ENCODE peak calls at places on chromosomes 4 and X, in four cellular contexts. D, N, O and K are unnamed samples.

GRCh38 chr4:154569584-154569983 is 6.8 kb downstream of the FGB start:
- DNase-seq in D (no peak), O (no peak), N (no peak), K (no peak)

GRCh38 chr4:26822546-26822945 is 38.1 kb upstream of the STIM2 start:
- DNase-seq in O (no peak), N (peak; percentile 7), D (no peak), K (no peak)

GRCh38 chr4:4284827-4285618 is 4.9 kb downstream of the LYAR start:
- DNase-seq in O (no peak), D (no peak), N (no peak), K (no peak)

GRCh38 chr4:24745172-24745895 is 50.0 kb upstream of the SOD3 start:
- DNase-seq in O (no peak), N (no peak), D (no peak), K (no peak)

GRCh38 chr4:46931981-46932380 is 22.9 kb upstream of the COX7B2 start:
- DNase-seq in O (peak; percentile 40), N (no peak), D (no peak), K (no peak)

GRCh38 chr4:179307297-179308136 is 1865.3 kb upstream of the AGA start:
- DNase-seq in O (no peak), D (peak; percentile 13), N (no peak), K (no peak)

GRCh38 chrX:22300130-22300529 is 27.4 kb downstream of the CBLL2 start:
- DNase-seq in D (no peak), N (no peak), O (no peak), K (no peak)

GRCh38 chr4:6377626-6378492 is 94.6 kb downstream of the PPP2R2C start:
- DNase-seq in D (no peak), O (no peak), N (no peak), K (no peak)

GRCh38 chr4:121656269-121656641 is 40.5 kb downstream of the ANXA5 start:
- DNase-seq in D (peak; percentile 37), O (peak; percentile 41), N (no peak), K (no peak)

GRCh38 chr4:35525192-35525978 is 718.9 kb downstream of the ARAP2 start:
- DNase-seq in D (no peak), O (no peak), N (peak; percentile 35), K (no peak)

GRCh38 chr4:3342182-3342854 is 49.5 kb downstream of the RGS12 start:
- DNase-seq in O (no peak), N (peak; percentile 28), D (peak; percentile 78), K (no peak)

GRCh38 chr4:123088521-123088920 is 166.1 kb upstream of the NUDT6 start:
- DNase-seq in N (no peak), D (no peak), O (no peak), K (no peak)

GRCh38 chr4:108213723-108214122 is 45.0 kb upstream of the LEF1 start:
- DNase-seq in O (no peak), N (no peak), D (no peak), K (no peak)

GRCh38 chrX:66553973-66554372 is 84.9 kb downstream of the EDA2R start:
- DNase-seq in N (no peak), D (no peak), O (no peak), K (peak; percentile 50)

GRCh38 chr4:69799337-69799736 is 38.9 kb upstream of the SULT1B1 start:
- DNase-seq in N (no peak), O (no peak), D (no peak), K (no peak)

GRCh38 chr4:48296330-48296729 is 26.7 kb upstream of the TEC start:
- DNase-seq in D (no peak), N (no peak), O (no peak), K (no peak)

GRCh38 chrX:17590892-17591740 is 146.2 kb upstream of the SCML1 start:
- DNase-seq in O (peak; percentile 53), N (no peak), D (no peak), K (no peak)

GRCh38 chr4:145625677-145626622 is 6.8 kb downstream of the MMAA start:
- DNase-seq in O (no peak), N (peak; percentile 5), D (no peak), K (no peak)

GRCh38 chrX:23631136-23631535 is 36.2 kb upstream of the PRDX4 start:
- DNase-seq in D (no peak), O (no peak), N (no peak), K (no peak)

GRCh38 chr4:141346144-141346543 is 125.4 kb downstream of the ZNF330 start:
- DNase-seq in D (peak; percentile 29), N (no peak), O (no peak), K (no peak)

GRCh38 chr4:77268108-77268507 is 111.1 kb downstream of the CCNG2 start:
- DNase-seq in O (no peak), D (no peak), N (no peak), K (no peak)

GRCh38 chrX:41923257-41923924 is at the start of gene CASK:
- DNase-seq in O (peak; percentile 87), N (peak; percentile 88), D (peak; percentile 76), K (peak; percentile 89)

GRCh38 chrX:109740076-109740809 is 7.2 kb upstream of the ACSL4 start:
- DNase-seq in N (no peak), O (no peak), D (no peak), K (no peak)

GRCh38 chrX:72243472-72243871 is 4.6 kb upstream of the ERCC6L start:
- DNase-seq in D (no peak), O (no peak), N (no peak), K (no peak)

GRCh38 chr4:2805712-2806391 is 13.0 kb downstream of the SH3BP2 start:
- DNase-seq in D (no peak), N (no peak), O (no peak), K (no peak)

GRCh38 chr4:14879643-14880042 is 122.6 kb upstream of the CPEB2 start:
- DNase-seq in O (no peak), N (no peak), D (no peak), K (no peak)

GRCh38 chr4:15714616-15715015 is 11.8 kb downstream of the BST1 start:
- DNase-seq in D (no peak), O (no peak), N (no peak), K (no peak)

GRCh38 chr4:89403826-89404225 is 96.2 kb upstream of the GPRIN3 start:
- DNase-seq in D (no peak), N (no peak), O (no peak), K (no peak)

GRCh38 chr4:69057620-69058409 is 38.5 kb upstream of the UGT2B7 start:
- DNase-seq in O (no peak), D (no peak), N (no peak), K (no peak)

GRCh38 chr4:9942921-9943600 is 78.2 kb downstream of the SLC2A9 start:
- DNase-seq in N (no peak), D (no peak), O (no peak), K (no peak)

DNA sequence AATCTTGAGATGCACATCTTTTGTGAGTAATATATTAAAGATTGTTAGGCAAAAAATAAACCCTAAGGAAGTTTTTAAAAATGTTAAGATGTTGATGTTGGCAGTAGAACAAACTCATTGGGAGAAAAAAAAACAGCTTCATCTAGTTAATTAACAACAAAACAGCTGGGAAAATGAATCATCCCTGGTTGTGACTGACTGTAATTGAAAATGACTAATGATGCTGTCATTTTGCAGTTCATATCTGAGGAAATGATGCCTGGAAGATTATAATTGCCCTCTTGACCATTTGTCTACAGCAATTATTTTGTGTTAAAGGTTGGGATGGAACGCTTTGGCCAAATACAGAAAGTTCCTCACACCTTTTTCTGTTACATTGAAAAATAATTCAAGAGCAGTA is 760.4 kb upstream of the FTHL17 start:
- DNase-seq in N (no peak), D (no peak), O (no peak), K (no peak)
- H3K4me3 ChIP-seq in N (no peak overlapping the region), D (no peak overlapping the region), O (no peak overlapping the region), K (no peak overlapping the region)

DNA sequence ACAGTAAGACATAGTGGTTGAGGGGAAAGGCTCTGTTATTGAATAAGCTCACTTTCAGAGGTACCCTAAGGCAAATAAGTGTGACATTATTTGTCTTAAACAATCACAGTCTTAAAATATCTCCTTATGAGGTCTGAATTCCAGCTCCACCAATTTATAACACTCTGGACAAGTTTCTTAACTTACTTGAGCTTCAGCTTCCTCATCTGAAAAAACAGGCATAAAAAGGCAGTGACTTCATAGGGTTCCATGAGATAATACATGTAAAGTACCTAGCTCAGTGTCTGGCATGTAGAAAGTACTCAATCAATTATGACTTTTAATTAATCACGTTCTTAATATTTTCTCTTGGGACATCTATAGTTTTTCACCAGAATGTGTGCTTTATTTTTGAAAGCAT is 202.5 kb downstream of the RASL11B start:
- DNase-seq in N (no peak), O (no peak), D (no peak), K (no peak)
- H3K27ac ChIP-seq in N (no peak overlapping the region), O (no peak overlapping the region), D (no peak overlapping the region), K (no peak overlapping the region)

DNA sequence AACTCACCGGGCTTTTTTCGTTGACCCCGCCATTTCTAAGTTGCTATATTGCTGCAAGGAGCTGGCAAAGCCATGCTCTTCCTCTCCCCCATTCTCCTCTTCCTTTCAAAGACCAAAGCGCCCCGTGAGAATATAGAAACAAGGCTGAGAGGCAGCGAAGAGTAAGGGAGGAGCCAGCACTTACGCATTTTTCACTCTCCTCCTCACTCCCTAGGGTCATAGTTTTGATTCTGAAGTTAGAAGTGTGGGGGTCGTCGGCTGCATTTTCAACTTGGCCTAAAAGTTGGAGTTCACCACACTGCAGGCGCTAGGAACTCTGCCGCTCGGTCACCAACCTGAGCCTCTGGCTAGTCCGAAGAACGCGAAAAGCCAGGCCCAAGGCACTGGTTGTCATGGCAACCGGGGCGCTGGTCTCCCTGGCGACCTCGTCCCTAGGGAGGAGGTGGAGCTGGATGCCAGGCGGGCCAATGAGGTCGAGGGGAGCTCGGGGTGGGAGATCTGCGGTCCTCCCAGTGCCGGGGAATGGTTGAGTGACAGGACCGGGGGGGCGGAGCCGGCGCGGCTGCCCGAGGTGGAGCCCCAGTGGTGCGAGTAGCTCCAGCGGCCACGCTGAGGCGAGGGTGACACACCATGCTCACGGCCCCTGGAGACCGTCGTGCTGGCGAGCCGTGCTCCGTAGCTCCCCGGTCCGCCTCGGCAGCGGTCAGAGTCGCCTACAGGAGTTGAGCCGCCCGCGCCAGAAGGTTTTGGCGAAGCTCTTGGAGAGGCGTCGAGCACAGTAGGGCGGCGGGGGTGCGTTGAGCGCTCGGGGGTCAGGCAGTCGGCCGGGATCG is at the start of gene PTPN13:
- DNase-seq in D (peak; percentile 97), O (peak; percentile 99), N (peak; percentile 55), K (peak; percentile 100)
- H3K4me3 ChIP-seq in D (peak within 1 kb of the TSS; percentile 82), O (peak within 1 kb of the TSS; percentile 85), N (no peak within 1 kb of the TSS), K (peak within 1 kb of the TSS; percentile 87)

DNA sequence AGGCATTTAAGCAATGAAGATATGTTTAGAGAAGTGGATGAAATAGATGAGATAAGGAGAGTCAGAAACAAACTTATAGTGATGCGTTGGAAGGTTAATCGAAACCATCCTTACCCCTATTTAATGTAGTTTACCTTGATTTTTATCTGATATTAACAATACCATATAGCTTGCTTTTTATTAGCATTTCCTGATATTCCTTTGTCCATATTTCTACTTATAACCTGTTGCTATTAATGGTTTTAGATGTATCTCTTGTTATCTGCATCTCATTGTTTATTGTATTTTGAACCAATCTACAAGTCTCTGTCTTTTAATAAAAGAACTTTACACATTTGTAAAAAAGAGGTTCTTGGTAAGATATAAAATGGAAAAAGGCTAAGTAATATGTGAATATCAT is 1.6 kb downstream of the TCEAL9 start:
- DNase-seq in D (no peak), N (no peak), O (no peak), K (no peak)
- H3K27ac ChIP-seq in D (no peak overlapping the region), N (no peak overlapping the region), O (no peak overlapping the region), K (no peak overlapping the region)